ENCODE peak calls at places on chromosomes 3 and 15, in six cellular contexts. R is neuronal stem cell, J is HTR-8/SVneo, H is cardiac muscle cell, K is AG04450, Z is globus pallidus. X is an unnamed sample.

GRCh38 chr3:12963184-12963868 is 109.9 kb downstream of the IQSEC1 start:
- DNase-seq in R (no peak), J (no peak), H (no peak), K (no peak), Z (no peak), X (no peak)

GRCh38 chr3:150737874-150738679 is 24.9 kb downstream of the SIAH2 start:
- DNase-seq in R (no peak), J (no peak), H (no peak), K (no peak), Z (no peak), X (no peak)

GRCh38 chr15:67745059-67745993 is 80.0 kb upstream of the SKOR1 start:
- DNase-seq in R (no peak), J (no peak), H (no peak), K (no peak), Z (no peak), X (no peak)

GRCh38 chr3:138775254-138775595 is 59.5 kb downstream of the PIK3CB start:
- DNase-seq in R (no peak), J (no peak), H (no peak), K (no peak), Z (no peak), X (no peak)

GRCh38 chr15:94246016-94246415 is 14.7 kb downstream of the MCTP2 start:
- DNase-seq in R (no peak), J (no peak), H (no peak), K (no peak), Z (no peak), X (no peak)

GRCh38 chr3:60010778-60011177 is 961.0 kb upstream of the CFAP20DC start:
- DNase-seq in R (no peak), J (no peak), H (no peak), K (no peak), Z (no peak), X (no peak)

GRCh38 chr15:73265536-73266153 is 103.1 kb downstream of the HCN4 start:
- DNase-seq in R (peak), J (peak), H (peak), K (peak), Z (peak), X (peak)

GRCh38 chr3:14082108-14082657 is 42.5 kb downstream of the CHCHD4 start:
- DNase-seq in R (no peak), J (no peak), H (no peak), K (no peak), Z (no peak), X (no peak)

GRCh38 chr15:100958326-100959065 is 39.3 kb downstream of the LRRK1 start:
- DNase-seq in R (no peak), J (peak), H (peak), K (no peak), Z (no peak), X (no peak)

GRCh38 chr3:57787867-57788623 is 31.9 kb downstream of the SLMAP start:
- DNase-seq in R (no peak), J (no peak), H (no peak), K (no peak), Z (no peak), X (no peak)

GRCh38 chr15:60407406-60407805 is 9.6 kb upstream of the ANXA2 start:
- DNase-seq in R (no peak), J (peak), H (no peak), K (no peak), Z (no peak), X (no peak)

GRCh38 chr3:100779475-100779874 is 70.2 kb downstream of the TFG start:
- DNase-seq in R (no peak), J (no peak), H (no peak), K (no peak), Z (no peak), X (no peak)

GRCh38 chr3:12796171-12797123 is at the start of gene CAND2:
- DNase-seq in R (peak), J (no peak), H (peak), K (no peak), Z (peak), X (peak)

GRCh38 chr15:39156636-39157255 is 424.1 kb upstream of the THBS1 start:
- DNase-seq in R (no peak), J (no peak), H (no peak), K (no peak), Z (no peak), X (no peak)

GRCh38 chr15:62907275-62907674 is 135.3 kb upstream of the TPM1 start:
- DNase-seq in R (no peak), J (no peak), H (no peak), K (no peak), Z (no peak), X (no peak)

GRCh38 chr3:169865176-169865800 is 4.4 kb downstream of the LRRC31 start:
- DNase-seq in R (no peak), J (no peak), H (no peak), K (no peak), Z (no peak), X (no peak)

GRCh38 chr3:116473602-116474001 is 28.3 kb upstream of the LSAMP start:
- DNase-seq in R (no peak), J (no peak), H (no peak), K (no peak), Z (no peak), X (no peak)

GRCh38 chr15:59997070-59997701 is 6.9 kb upstream of the FOXB1 start:
- DNase-seq in R (peak), J (no peak), H (peak), K (no peak), Z (no peak), X (no peak)

GRCh38 chr15:90364251-90364650 is 12.2 kb downstream of the ZNF774 start:
- DNase-seq in R (no peak), J (peak), H (no peak), K (no peak), Z (no peak), X (no peak)

GRCh38 chr3:48456466-48456865 is 9.9 kb downstream of the ATRIP start:
- DNase-seq in R (no peak), J (no peak), H (no peak), K (no peak), Z (no peak), X (no peak)

GRCh38 chr15:89408512-89409183 is 74.0 kb upstream of the POLG start:
- DNase-seq in R (no peak), J (no peak), H (no peak), K (no peak), Z (no peak), X (no peak)

GRCh38 chr15:49521802-49522201 is 98.8 kb downstream of the FGF7 start:
- DNase-seq in R (no peak), J (no peak), H (no peak), K (no peak), Z (no peak), X (no peak)

GRCh38 chr3:183123891-183124290 is 24.6 kb upstream of the MCCC1 start:
- DNase-seq in R (no peak), J (no peak), H (no peak), K (no peak), Z (no peak), X (no peak)

GRCh38 chr3:152196782-152197181 is 71.9 kb upstream of the MBNL1 start:
- DNase-seq in R (no peak), J (no peak), H (no peak), K (no peak), Z (no peak), X (peak)

GRCh38 chr3:159604151-159604581 is 384.5 kb upstream of the IL12A start:
- DNase-seq in R (no peak), J (no peak), H (no peak), K (no peak), Z (no peak), X (no peak)

GRCh38 chr3:101212740-101213139 is 107.6 kb downstream of the IMPG2 start:
- DNase-seq in R (no peak), J (no peak), H (no peak), K (no peak), Z (no peak), X (no peak)

GRCh38 chr3:98823791-98824190 is 60.7 kb downstream of the ST3GAL6 start:
- DNase-seq in R (no peak), J (no peak), H (no peak), K (no peak), Z (no peak), X (no peak)

GRCh38 chr3:127538569-127538968 is 52.0 kb downstream of the TPRA1 start:
- DNase-seq in R (no peak), J (no peak), H (no peak), K (no peak), Z (no peak), X (no peak)

GRCh38 chr3:11622846-11623550 is 20.7 kb downstream of the VGLL4 start:
- DNase-seq in R (no peak), J (no peak), H (no peak), K (no peak), Z (no peak), X (no peak)

GRCh38 chr3:16203671-16204629 is 29.5 kb downstream of the GALNT15 start:
- DNase-seq in R (no peak), J (no peak), H (no peak), K (no peak), Z (peak), X (peak)

GRCh38 chr15:51649659-51650521 is 27.3 kb upstream of the DMXL2 start:
- DNase-seq in R (peak), J (peak), H (peak), K (peak), Z (peak), X (peak)

GRCh38 chr3:136329593-136329992 is 79.5 kb downstream of the PCCB start:
- DNase-seq in R (no peak), J (no peak), H (no peak), K (no peak), Z (no peak), X (no peak)

GRCh38 chr3:142319094-142319493 is 93.7 kb upstream of the GK5 start:
- DNase-seq in R (no peak), J (no peak), H (no peak), K (no peak), Z (no peak), X (no peak)

GRCh38 chr3:107969994-107970896 is 120.6 kb downstream of the CD47 start:
- DNase-seq in R (no peak), J (no peak), H (no peak), K (no peak), Z (no peak), X (peak)

GRCh38 chr3:37130448-37130847 is 43.9 kb downstream of the LRRFIP2 start:
- DNase-seq in R (no peak), J (no peak), H (no peak), K (no peak), Z (no peak), X (no peak)

GRCh38 chr3:136694321-136694720 is 57.9 kb downstream of the STAG1 start:
- DNase-seq in R (no peak), J (no peak), H (no peak), K (no peak), Z (no peak), X (no peak)